ENCODE peak calls at places on chromosomes 7 and 10, in seven cellular contexts. G, A, B, M, P, O and W are unnamed samples.

GRCh38 chr7:21426286-21426957 is 1.5 kb upstream of the SP4 start:
- DNase-seq in P (no peak), M (no peak), B (peak; percentile 2), O (peak; percentile 31), G (no peak), A (no peak), W (no peak)

GRCh38 chr7:6636741-6637543 is at the start of gene ZNF316:
- DNase-seq in M (peak; percentile 43), B (peak; percentile 43), A (peak; percentile 45), G (no peak), P (peak; percentile 62), O (peak; percentile 62), W (no peak)

GRCh38 chr10:103616705-103617361 is 123.3 kb downstream of the NEURL1 start:
- DNase-seq in P (no peak), A (no peak), M (no peak), G (no peak), O (peak; percentile 96), B (peak; percentile 92), W (peak; percentile 96)

GRCh38 chr10:48606530-48607355 is 1.9 kb upstream of the ARHGAP22 start:
- DNase-seq in A (no peak), B (peak; percentile 95), G (peak; percentile 91), O (peak; percentile 92), P (no peak), M (no peak), W (peak; percentile 56)

GRCh38 chr10:89785095-89785494 is 83.7 kb downstream of the KIF20B start:
- DNase-seq in M (no peak), O (no peak), A (no peak), P (no peak), G (no peak), B (no peak), W (no peak)

GRCh38 chr7:158842486-158842885 is 13.2 kb upstream of the ESYT2 start:
- DNase-seq in B (no peak), O (no peak), G (no peak), P (no peak), M (no peak), A (no peak), W (no peak)

GRCh38 chr7:25223206-25223605 is 5.1 kb downstream of the NPVF start:
- DNase-seq in O (no peak), P (no peak), B (no peak), A (no peak), M (no peak), G (no peak), W (no peak)

GRCh38 chr7:42692609-42693008 is 219.3 kb downstream of the C7orf25 start:
- DNase-seq in O (peak; percentile 50), G (no peak), P (no peak), A (no peak), B (peak; percentile 10), M (no peak), W (no peak)

GRCh38 chr7:73870041-73870492 is 9.1 kb downstream of the TMEM270 start:
- DNase-seq in M (no peak), G (no peak), B (no peak), A (no peak), P (no peak), O (no peak), W (no peak)

GRCh38 chr10:89332092-89332633 is 4.4 kb downstream of the IFIT3 start:
- DNase-seq in P (no peak), O (peak; percentile 79), M (no peak), B (peak; percentile 82), G (no peak), A (no peak), W (no peak)

GRCh38 chr7:12985228-12985627 is 297.8 kb downstream of the ARL4A start:
- DNase-seq in P (no peak), O (no peak), M (no peak), G (no peak), B (no peak), A (no peak), W (peak; percentile 54)

GRCh38 chr7:34138483-34138882 is 233.1 kb downstream of the BMPER start:
- DNase-seq in B (no peak), M (no peak), A (no peak), O (no peak), P (no peak), G (no peak), W (no peak)

GRCh38 chr7:151454306-151454705 is 14.4 kb upstream of the CRYGN start:
- DNase-seq in A (no peak), M (no peak), P (no peak), B (no peak), G (no peak), O (no peak), W (no peak)

GRCh38 chr7:123024989-123025758 is 29.7 kb upstream of the TAS2R16 start:
- DNase-seq in G (peak; percentile 20), B (peak; percentile 51), P (no peak), M (no peak), A (no peak), O (peak; percentile 31), W (no peak)

GRCh38 chr7:144818516-144818915 is 17.3 kb downstream of the TPK1 start:
- DNase-seq in M (no peak), P (no peak), O (peak; percentile 26), B (peak; percentile 39), G (no peak), A (no peak), W (no peak)